ENCODE peak calls at places on chromosome 12, in ten cellular contexts. A is gastrocnemius medialis; C is activated CD8-positive, alpha-beta T cell treated with anti-CD3 and anti-CD28 coated beads for 36 hours; E is AG09309; K is cardiac fibroblast; Y is nephron progenitor cell; B is psoas muscle; S is A549; M is PC-9; R is fibroblast of mammary gland. H is an unnamed sample.

GRCh38 chr12:114670257-114670955 is 13.6 kb downstream of the TBX3 start:
- DNase-seq in A (no peak), C (no peak), E (no peak), K (no peak), Y (no peak), B (no peak), S (no peak), M (no peak), R (no peak), H (no peak)

GRCh38 chr12:125125271-125125670 is 60.0 kb downstream of the AACS start:
- DNase-seq in A (no peak), C (no peak), E (no peak), K (no peak), Y (no peak), B (no peak), S (peak), M (peak), R (no peak), H (no peak)

GRCh38 chr12:12046401-12046800 is 24.3 kb upstream of the BCL2L14 start:
- DNase-seq in A (no peak), C (no peak), E (no peak), K (no peak), Y (no peak), B (no peak), S (no peak), M (no peak), R (no peak), H (no peak)

GRCh38 chr12:41589878-41590277 is 401.8 kb downstream of the PDZRN4 start:
- DNase-seq in A (no peak), C (no peak), E (no peak), K (no peak), Y (no peak), B (no peak), S (no peak), M (no peak), R (no peak), H (no peak)

GRCh38 chr12:6959376-6960290 is 8.5 kb downstream of the PTPN6 start:
- DNase-seq in A (no peak), C (no peak), E (no peak), K (no peak), Y (no peak), B (peak), S (no peak), M (no peak), R (no peak), H (no peak)

GRCh38 chr12:26817183-26817591 is 15.8 kb downstream of the ITPR2 start:
- DNase-seq in A (no peak), C (no peak), E (no peak), K (no peak), Y (no peak), B (no peak), S (no peak), M (no peak), R (no peak), H (no peak)

GRCh38 chr12:79690156-79690605 is 583 bp downstream of the PAWR start:
- DNase-seq in A (no peak), C (no peak), E (no peak), K (no peak), Y (no peak), B (peak), S (peak), M (no peak), R (no peak), H (no peak)

GRCh38 chr12:128337456-128338160 is 70.6 kb downstream of the TMEM132C start:
- DNase-seq in A (no peak), C (no peak), E (no peak), K (no peak), Y (no peak), B (no peak), S (no peak), M (no peak), R (no peak), H (no peak)

GRCh38 chr12:45543887-45544286 is 185.6 kb upstream of the ARID2 start:
- DNase-seq in A (peak), C (peak), E (peak), K (peak), Y (peak), B (no peak), S (peak), M (peak), R (peak), H (peak)

GRCh38 chr12:132717531-132718387 is 7.1 kb downstream of the PGAM5 start:
- DNase-seq in A (no peak), C (peak), E (no peak), K (no peak), Y (no peak), B (peak), S (peak), M (no peak), R (no peak), H (no peak)

GRCh38 chr12:67241482-67241881 is 27.7 kb upstream of the CAND1 start:
- DNase-seq in A (no peak), C (no peak), E (peak), K (no peak), Y (no peak), B (no peak), S (no peak), M (no peak), R (peak), H (no peak)

GRCh38 chr12:127107744-127108143 is 1159.2 kb upstream of the TMEM132C start:
- DNase-seq in A (no peak), C (no peak), E (no peak), K (no peak), Y (no peak), B (no peak), S (no peak), M (peak), R (no peak), H (no peak)

GRCh38 chr12:75820848-75821578 is 210.6 kb downstream of the PHLDA1 start:
- DNase-seq in A (peak), C (no peak), E (peak), K (peak), Y (no peak), B (peak), S (peak), M (no peak), R (peak), H (no peak)

GRCh38 chr12:23857201-23857600 is 92.3 kb downstream of the SOX5 start:
- DNase-seq in A (no peak), C (no peak), E (no peak), K (no peak), Y (no peak), B (no peak), S (no peak), M (no peak), R (no peak), H (no peak)

GRCh38 chr12:49092816-49093406 is 1.7 kb downstream of the DHH start:
- DNase-seq in A (no peak), C (no peak), E (no peak), K (no peak), Y (no peak), B (no peak), S (no peak), M (no peak), R (no peak), H (no peak)

GRCh38 chr12:17132336-17132735 is 526.4 kb upstream of the LMO3 start:
- DNase-seq in A (no peak), C (no peak), E (no peak), K (no peak), Y (no peak), B (no peak), S (no peak), M (no peak), R (no peak), H (no peak)

GRCh38 chr12:1523558-1524050 is 70.8 kb downstream of the FBXL14 start:
- DNase-seq in A (no peak), C (no peak), E (no peak), K (no peak), Y (no peak), B (no peak), S (no peak), M (no peak), R (no peak), H (no peak)

GRCh38 chr12:84791444-84791843 is 121.2 kb downstream of the SLC6A15 start:
- DNase-seq in A (no peak), C (no peak), E (no peak), K (no peak), Y (no peak), B (no peak), S (no peak), M (no peak), R (no peak), H (no peak)

GRCh38 chr12:84789184-84789583 is 123.4 kb downstream of the SLC6A15 start:
- DNase-seq in A (no peak), C (no peak), E (no peak), K (no peak), Y (no peak), B (no peak), S (no peak), M (no peak), R (no peak), H (no peak)

GRCh38 chr12:84793558-84794367 is 118.8 kb downstream of the SLC6A15 start:
- DNase-seq in A (no peak), C (no peak), E (no peak), K (no peak), Y (no peak), B (no peak), S (no peak), M (no peak), R (peak), H (no peak)
- TF ChIP-seq CTCF in A (no peak), C (no peak), E (no peak), K (no peak), Y (no peak), B (no peak), S (no peak), M (no peak), R (no peak), H (no peak)

GRCh38 chr12:32922546-32923297 is 26.1 kb upstream of the PKP2 start:
- DNase-seq in A (no peak), C (no peak), E (no peak), K (no peak), Y (no peak), B (no peak), S (no peak), M (no peak), R (no peak), H (no peak)

GRCh38 chr12:32921397-32921796 is 24.8 kb upstream of the PKP2 start:
- DNase-seq in A (no peak), C (no peak), E (no peak), K (peak), Y (no peak), B (no peak), S (peak), M (no peak), R (peak), H (no peak)

GRCh38 chr12:32917094-32917611 is 20.6 kb upstream of the PKP2 start:
- DNase-seq in A (no peak), C (no peak), E (no peak), K (peak), Y (no peak), B (no peak), S (no peak), M (no peak), R (peak), H (no peak)

GRCh38 chr12:32920506-32921085 is 24.0 kb upstream of the PKP2 start:
- DNase-seq in A (no peak), C (no peak), E (no peak), K (peak), Y (no peak), B (no peak), S (peak), M (no peak), R (no peak), H (no peak)

DNA sequence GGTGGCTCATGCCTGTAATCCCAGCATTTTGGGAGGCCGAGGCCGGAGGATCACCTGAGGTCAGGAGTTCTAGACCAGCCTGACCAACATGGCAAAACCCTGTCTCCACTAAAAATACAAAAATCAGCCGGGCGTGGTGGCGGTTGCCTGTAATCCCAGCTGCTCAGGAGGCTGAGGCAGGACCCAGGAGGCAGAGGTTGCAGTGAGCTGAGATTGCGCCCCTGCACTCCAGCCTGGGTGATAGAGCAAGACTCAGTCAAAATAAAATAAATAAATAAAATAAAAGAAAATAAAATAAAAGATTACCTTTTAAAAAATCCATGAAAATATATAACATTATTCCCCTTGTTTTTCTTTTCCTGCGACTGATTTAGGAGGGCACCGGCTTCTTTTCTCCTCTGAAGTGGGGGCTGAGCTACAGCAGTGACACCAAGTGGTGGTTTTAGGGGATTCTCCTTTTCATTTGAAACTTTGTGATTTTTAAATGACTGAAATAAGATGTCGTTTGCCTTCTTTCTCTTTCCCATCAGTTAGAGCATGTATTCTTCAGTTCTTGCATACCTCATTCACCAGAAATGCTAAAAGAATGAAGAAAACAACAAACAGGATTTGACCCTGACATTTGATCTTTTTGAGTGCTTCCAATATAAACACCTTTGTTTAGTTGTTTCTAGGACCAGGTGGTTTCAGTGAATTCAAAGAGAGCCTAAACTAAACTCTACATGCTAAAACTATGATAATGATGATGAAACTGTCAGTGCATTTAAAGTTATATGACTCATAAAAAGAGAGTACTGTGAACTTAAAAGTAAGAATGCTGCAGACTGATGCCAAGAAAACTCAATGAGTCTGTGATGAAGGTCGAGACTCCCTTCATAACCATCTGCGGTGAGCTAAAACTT is 22.6 kb upstream of the PKP2 start:
- DNase-seq in A (no peak), C (peak), E (no peak), K (peak), Y (peak), B (no peak), S (peak), M (no peak), R (peak), H (no peak)
- TF ChIP-seq CTCF in A (no peak), C (peak), E (no peak), K (peak), Y (peak), B (peak), S (peak), M (peak), R (peak), H (peak)

DNA sequence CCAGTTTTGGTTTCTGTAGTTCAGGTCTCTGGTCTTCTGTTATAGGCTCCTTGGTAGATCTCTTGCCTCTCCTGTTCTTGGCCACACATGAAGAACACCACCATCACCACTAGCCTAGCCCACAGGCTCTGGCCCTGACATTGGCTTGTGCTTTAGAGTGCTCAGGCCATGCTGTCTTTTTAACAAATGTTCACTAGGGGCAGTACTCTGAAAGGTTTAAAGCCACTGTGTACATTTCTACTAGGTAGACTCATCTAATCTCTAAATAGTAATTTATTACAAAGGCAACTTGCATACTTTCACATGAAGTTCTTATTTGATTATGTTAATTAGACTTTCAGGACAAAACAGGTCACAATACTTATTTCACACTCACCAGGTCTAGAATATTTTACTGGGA is 38.3 kb downstream of the PDE6H start:
- DNase-seq in A (no peak), C (peak), E (no peak), K (no peak), Y (no peak), B (no peak), S (peak), M (no peak), R (peak), H (no peak)
- TF ChIP-seq CTCF in A (no peak), C (no peak), E (no peak), K (peak), Y (no peak), B (no peak), S (no peak), M (peak), R (peak), H (peak)

DNA sequence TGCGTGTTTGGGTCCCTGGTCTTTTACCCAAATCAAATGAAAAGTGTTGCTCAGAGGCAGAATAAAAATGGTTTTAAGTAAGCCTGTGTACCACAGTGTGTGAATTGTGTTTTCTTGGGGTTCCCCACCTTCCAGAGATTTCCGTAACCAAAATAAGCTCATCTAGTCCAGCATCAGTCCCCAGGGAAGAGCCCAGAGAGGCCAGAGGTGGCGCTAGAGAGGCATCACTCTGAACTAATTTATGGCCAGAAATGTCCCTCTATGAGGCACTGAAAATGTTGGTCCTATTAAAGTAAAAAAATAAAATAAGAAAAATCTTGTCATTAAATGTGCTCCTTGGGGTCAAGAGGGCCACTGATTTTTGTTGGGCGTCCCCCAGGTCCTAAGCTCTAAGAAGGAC is 24.9 kb upstream of the PRKAB1 start:
- DNase-seq in A (no peak), C (no peak), E (no peak), K (no peak), Y (peak), B (no peak), S (no peak), M (no peak), R (no peak), H (no peak)
- TF ChIP-seq CTCF in A (peak), C (peak), E (peak), K (peak), Y (peak), B (peak), S (no peak), M (peak), R (no peak), H (peak)

DNA sequence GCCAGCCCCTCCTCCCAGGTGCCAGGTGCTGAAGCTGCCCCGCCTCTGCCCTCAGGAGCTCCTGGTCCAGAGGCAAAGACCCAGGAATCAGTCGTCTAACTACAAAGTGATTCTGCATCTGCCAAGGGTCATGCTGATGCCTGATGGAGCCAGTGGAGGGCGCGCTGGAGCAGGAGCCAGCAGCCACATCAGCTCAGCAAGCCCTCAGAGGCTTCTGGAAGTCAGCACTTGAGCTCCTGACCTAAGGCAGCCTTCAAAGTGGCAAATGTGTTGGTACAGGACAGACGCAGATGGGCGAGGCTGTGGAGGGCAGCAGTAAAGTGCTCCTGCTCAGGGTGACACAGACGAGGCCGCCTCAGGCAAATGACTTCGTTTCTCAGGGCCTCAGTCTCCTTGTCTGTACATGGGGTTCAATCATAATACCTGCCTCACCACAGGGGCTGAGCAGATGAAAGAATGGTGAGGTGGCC is 10.9 kb downstream of the C12orf43 start:
- DNase-seq in A (no peak), C (peak), E (no peak), K (peak), Y (peak), B (no peak), S (peak), M (peak), R (peak), H (peak)
- TF ChIP-seq CTCF in A (no peak), C (peak), E (peak), K (peak), Y (peak), B (peak), S (peak), M (peak), R (peak), H (peak)